ENCODE peak calls at places on chromosomes 1 and 21, in eight cellular contexts. D is ovary, P is HepG2, E is pancreas, A is brain microvascular endothelial cell, K is cardiac muscle cell, N is Karpas-422, U is mammary epithelial cell. T is an unnamed sample.

GRCh38 chr21:42997053-42997452 is 22.7 kb downstream of the PKNOX1 start:
- DNase-seq in D (peak; percentile 64), P (no peak), E (no peak), A (peak; percentile 92), K (peak; percentile 96), N (peak; percentile 7), U (peak; percentile 41), T (no peak)

GRCh38 chr1:6197746-6198427 is 1.5 kb downstream of the RPL22 start:
- DNase-seq in D (no peak), P (no peak), E (no peak), A (no peak), K (no peak), N (no peak), U (no peak), T (no peak)

GRCh38 chr1:22636369-22636768 is at the start of gene C1QA:
- DNase-seq in D (no peak), P (no peak), E (no peak), A (no peak), K (no peak), N (no peak), U (no peak), T (no peak)

GRCh38 chr1:234980657-234981396 is 147.8 kb downstream of the TOMM20 start:
- DNase-seq in D (peak; percentile 80), P (peak; percentile 83), E (no peak), A (peak; percentile 96), K (peak; percentile 98), N (no peak), U (peak; percentile 91), T (peak; percentile 62)

GRCh38 chr1:213266983-213267772 is 216.1 kb downstream of the RPS6KC1 start:
- DNase-seq in D (no peak), P (no peak), E (no peak), A (no peak), K (no peak), N (no peak), U (no peak), T (no peak)

GRCh38 chr1:30275926-30276736 is 447.3 kb downstream of the MATN1 start:
- DNase-seq in D (no peak), P (no peak), E (no peak), A (no peak), K (no peak), N (no peak), U (no peak), T (no peak)

GRCh38 chr1:71521655-71522264 is 440.9 kb upstream of the ZRANB2 start:
- DNase-seq in D (peak; percentile 19), P (peak; percentile 2), E (no peak), A (peak; percentile 11), K (peak; percentile 76), N (peak; percentile 69), U (peak; percentile 12), T (no peak)

GRCh38 chr1:41672173-41672572 is 187.7 kb upstream of the EDN2 start:
- DNase-seq in D (no peak), P (no peak), E (no peak), A (peak; percentile 80), K (peak; percentile 66), N (no peak), U (peak; percentile 91), T (peak; percentile 77)

GRCh38 chr1:204151562-204152309 is at the start of gene ETNK2:
- DNase-seq in D (peak; percentile 88), P (no peak), E (peak; percentile 83), A (no peak), K (peak; percentile 50), N (no peak), U (no peak), T (peak; percentile 63)

GRCh38 chr1:62593825-62594394 is 3.4 kb upstream of the ANGPTL3 start:
- DNase-seq in D (no peak), P (no peak), E (no peak), A (no peak), K (peak; percentile 16), N (no peak), U (no peak), T (no peak)

GRCh38 chr1:19606817-19607706 is 37.0 kb upstream of the NBL1 start:
- DNase-seq in D (no peak), P (no peak), E (no peak), A (no peak), K (no peak), N (no peak), U (no peak), T (no peak)

GRCh38 chr1:16387201-16388185 is 20.5 kb downstream of the SZRD1 start:
- DNase-seq in D (no peak), P (no peak), E (no peak), A (no peak), K (peak; percentile 42), N (no peak), U (no peak), T (no peak)

GRCh38 chr1:240602189-240602588 is 9.8 kb downstream of the GREM2 start:
- DNase-seq in D (no peak), P (no peak), E (no peak), A (no peak), K (peak; percentile 5), N (no peak), U (no peak), T (no peak)

GRCh38 chr1:215971793-215972441 is 404.8 kb downstream of the KCTD3 start:
- DNase-seq in D (no peak), P (no peak), E (no peak), A (no peak), K (no peak), N (no peak), U (no peak), T (no peak)

GRCh38 chr1:226640737-226641136 is 92.2 kb downstream of the STUM start:
- DNase-seq in D (no peak), P (no peak), E (peak; percentile 26), A (no peak), K (no peak), N (peak; percentile 90), U (no peak), T (no peak)
- H3K36me3 ChIP-seq in D (no peaks in the 10 kb centered on the region), P (no peaks in the 10 kb centered on the region), E (no peaks in the 10 kb centered on the region), A (no peaks in the 10 kb centered on the region), K (no peaks in the 10 kb centered on the region), N (peaks cover 45% of the 10 kb centered on the region), U (no peaks in the 10 kb centered on the region), T (no peaks in the 10 kb centered on the region)

GRCh38 chr21:44867464-44867863 is 6.0 kb downstream of the PTTG1IP start:
- DNase-seq in D (no peak), P (no peak), E (no peak), A (no peak), K (no peak), N (no peak), U (no peak), T (no peak)

GRCh38 chr21:44865561-44866280 is 7.8 kb downstream of the PTTG1IP start:
- DNase-seq in D (no peak), P (no peak), E (no peak), A (no peak), K (peak; percentile 18), N (peak; percentile 83), U (no peak), T (no peak)

GRCh38 chr21:44868707-44869106 is 4.8 kb downstream of the PTTG1IP start:
- DNase-seq in D (no peak), P (no peak), E (no peak), A (no peak), K (no peak), N (no peak), U (no peak), T (no peak)

GRCh38 chr21:44867999-44868700 is 5.3 kb downstream of the PTTG1IP start:
- DNase-seq in D (no peak), P (no peak), E (no peak), A (no peak), K (no peak), N (no peak), U (no peak), T (no peak)

GRCh38 chr21:44866780-44867179 is 6.7 kb downstream of the PTTG1IP start:
- DNase-seq in D (no peak), P (peak; percentile 45), E (no peak), A (peak; percentile 45), K (peak; percentile 83), N (no peak), U (no peak), T (no peak)
- H3K27ac ChIP-seq in D (no peak overlapping the region), P (peak overlapping the region; percentile 31), E (no peak overlapping the region), A (no peak overlapping the region), K (no peak overlapping the region), N (no peak overlapping the region), U (no peak overlapping the region), T (peak overlapping the region; percentile 26)

GRCh38 chr1:228164561-228165371 is 838 bp upstream of the IBA57 start:
- DNase-seq in D (peak; percentile 33), P (no peak), E (peak; percentile 66), A (no peak), K (no peak), N (no peak), U (no peak), T (no peak)
- H3K4me3 ChIP-seq in D (peak overlapping the region; percentile 33), P (peak overlapping the region; percentile 88), E (peak overlapping the region; percentile 40), A (peak overlapping the region; percentile 61), K (peak overlapping the region; percentile 30), N (peak overlapping the region; percentile 70), U (peak overlapping the region; percentile 58), T (peak overlapping the region; percentile 65)

GRCh38 chr1:43423672-43424550 is 29.8 kb downstream of the HYI start:
- DNase-seq in D (no peak), P (no peak), E (no peak), A (no peak), K (no peak), N (no peak), U (peak; percentile 75), T (no peak)
- H3K36me3 ChIP-seq in D (no peaks in the 10 kb centered on the region), P (peaks cover 78% of the 10 kb centered on the region), E (peaks cover 8% of the 10 kb centered on the region), A (peaks cover 85% of the 10 kb centered on the region), K (peaks cover 34% of the 10 kb centered on the region), N (peaks cover 11% of the 10 kb centered on the region), U (peaks cover 28% of the 10 kb centered on the region), T (peaks cover 50% of the 10 kb centered on the region)

GRCh38 chr1:33324677-33325417 is 3.9 kb upstream of the A3GALT2 start:
- DNase-seq in D (no peak), P (no peak), E (peak; percentile 44), A (no peak), K (no peak), N (no peak), U (no peak), T (no peak)
- H3K27ac ChIP-seq in D (peak overlapping the region; percentile 21), P (no peak overlapping the region), E (no peak overlapping the region), A (no peak overlapping the region), K (no peak overlapping the region), N (no peak overlapping the region), U (no peak overlapping the region), T (peak overlapping the region; percentile 61)

GRCh38 chr1:207815466-207815865 is 63.6 kb downstream of the CD46 start:
- DNase-seq in D (no peak), P (no peak), E (no peak), A (no peak), K (no peak), N (no peak), U (no peak), T (no peak)

GRCh38 chr1:207817166-207817565 is 65.3 kb downstream of the CD46 start:
- DNase-seq in D (no peak), P (no peak), E (no peak), A (no peak), K (no peak), N (no peak), U (no peak), T (no peak)

GRCh38 chr1:207818971-207819451 is 67.2 kb downstream of the CD46 start:
- DNase-seq in D (no peak), P (no peak), E (no peak), A (peak; percentile 82), K (no peak), N (no peak), U (no peak), T (no peak)

GRCh38 chr1:207815913-207816312 is 64.1 kb downstream of the CD46 start:
- DNase-seq in D (no peak), P (no peak), E (no peak), A (peak; percentile 36), K (no peak), N (no peak), U (peak; percentile 71), T (no peak)

GRCh38 chr1:207817778-207818751 is 66.2 kb downstream of the CD46 start:
- DNase-seq in D (no peak), P (no peak), E (no peak), A (no peak), K (no peak), N (no peak), U (no peak), T (no peak)
- H3K4me3 ChIP-seq in D (no peak overlapping the region), P (no peak overlapping the region), E (peak overlapping the region; percentile 51), A (no peak overlapping the region), K (no peak overlapping the region), N (no peak overlapping the region), U (no peak overlapping the region), T (peak overlapping the region; percentile 25)